ENCODE peak calls at places on chromosomes 12 and 14, in seven cellular contexts. Z is naive B cell, W is CMK, F is SW480, X is A549, G is HTR-8/SVneo, Q is C1 segment of cervical spinal cord. O is an unnamed sample.

GRCh38 chr14:58947816-58948440 is 240.5 kb upstream of the DAAM1 start:
- DNase-seq in Z (no peak), W (no peak), F (no peak), X (no peak), G (no peak), Q (no peak), O (no peak)

GRCh38 chr12:56224954-56225353 is 812 bp downstream of the NABP2 start:
- DNase-seq in Z (no peak), W (no peak), F (no peak), X (no peak), G (no peak), Q (no peak), O (no peak)

GRCh38 chr14:72518809-72519377 is 375.0 kb downstream of the DPF3 start:
- DNase-seq in Z (peak; percentile 76), W (peak; percentile 80), F (no peak), X (no peak), G (no peak), Q (no peak), O (no peak)

GRCh38 chr14:22887990-22888378 is 5.0 kb downstream of the REM2 start:
- DNase-seq in Z (peak; percentile 83), W (no peak), F (no peak), X (no peak), G (no peak), Q (no peak), O (no peak)

GRCh38 chr14:24241829-24242443 is 487 bp downstream of the TINF2 start:
- DNase-seq in Z (peak; percentile 96), W (no peak), F (peak; percentile 93), X (peak; percentile 97), G (peak; percentile 81), Q (peak; percentile 99), O (peak; percentile 97)

GRCh38 chr12:46148706-46149463 is 120.0 kb downstream of the SLC38A1 start:
- DNase-seq in Z (no peak), W (no peak), F (no peak), X (no peak), G (no peak), Q (no peak), O (no peak)

GRCh38 chr12:42166501-42166900 is 21.8 kb upstream of the GXYLT1 start:
- DNase-seq in Z (no peak), W (no peak), F (no peak), X (no peak), G (no peak), Q (no peak), O (no peak)

GRCh38 chr12:34389378-34390170 is 367.3 kb downstream of the ALG10 start:
- DNase-seq in Z (no peak), W (no peak), F (no peak), X (no peak), G (no peak), Q (no peak), O (no peak)

GRCh38 chr14:26917086-26917485 is 319.3 kb upstream of the NOVA1 start:
- DNase-seq in Z (no peak), W (no peak), F (no peak), X (no peak), G (peak; percentile 9), Q (no peak), O (peak; percentile 28)

GRCh38 chr14:104891664-104892500 is 26.8 kb downstream of the CEP170B start:
- DNase-seq in Z (no peak), W (no peak), F (no peak), X (no peak), G (no peak), Q (no peak), O (no peak)

GRCh38 chr12:120669055-120669828 is 17.7 kb upstream of the MLEC start:
- DNase-seq in Z (peak; percentile 65), W (no peak), F (no peak), X (no peak), G (no peak), Q (no peak), O (no peak)

GRCh38 chr14:24659916-24660570 is 26.1 kb upstream of the GZMB start:
- DNase-seq in Z (no peak), W (no peak), F (peak; percentile 26), X (no peak), G (no peak), Q (no peak), O (no peak)

GRCh38 chr14:69648480-69649414 is 37.4 kb downstream of the SUSD6 start:
- DNase-seq in Z (no peak), W (no peak), F (peak; percentile 54), X (peak; percentile 29), G (no peak), Q (no peak), O (peak; percentile 83)

GRCh38 chr12:106051853-106052531 is 86.8 kb downstream of the NUAK1 start:
- DNase-seq in Z (no peak), W (no peak), F (no peak), X (no peak), G (no peak), Q (no peak), O (no peak)

GRCh38 chr12:82596484-82596883 is 90.2 kb upstream of the TMTC2 start:
- DNase-seq in Z (no peak), W (no peak), F (no peak), X (no peak), G (no peak), Q (no peak), O (no peak)

GRCh38 chr14:72081139-72081538 is 148.9 kb downstream of the RGS6 start:
- DNase-seq in Z (no peak), W (no peak), F (no peak), X (no peak), G (no peak), Q (no peak), O (no peak)

GRCh38 chr14:61297581-61297980 is 16.4 kb upstream of the TMEM30B start:
- DNase-seq in Z (no peak), W (no peak), F (no peak), X (no peak), G (no peak), Q (no peak), O (no peak)

GRCh38 chr12:22018860-22019259 is 27.2 kb upstream of the CMAS start:
- DNase-seq in Z (no peak), W (no peak), F (peak; percentile 80), X (no peak), G (no peak), Q (no peak), O (no peak)

GRCh38 chr12:104575442-104575841 is 118.7 kb downstream of the CHST11 start:
- DNase-seq in Z (no peak), W (no peak), F (no peak), X (no peak), G (no peak), Q (no peak), O (no peak)

GRCh38 chr12:31887109-31887811 is 72.0 kb upstream of the RESF1 start:
- DNase-seq in Z (peak; percentile 61), W (no peak), F (no peak), X (no peak), G (no peak), Q (no peak), O (no peak)

GRCh38 chr12:32399373-32400113 is at the start of gene FGD4:
- DNase-seq in Z (peak; percentile 54), W (peak; percentile 56), F (peak; percentile 95), X (peak; percentile 88), G (peak; percentile 64), Q (peak; percentile 80), O (peak; percentile 69)

GRCh38 chr14:91127411-91127810 is 13.5 kb downstream of the DGLUCY start:
- DNase-seq in Z (no peak), W (no peak), F (no peak), X (no peak), G (no peak), Q (peak; percentile 35), O (no peak)

GRCh38 chr12:121289962-121290361 is 6.5 kb downstream of the CAMKK2 start:
- DNase-seq in Z (no peak), W (no peak), F (no peak), X (no peak), G (no peak), Q (peak; percentile 40), O (no peak)

GRCh38 chr12:111093428-111094142 is 173.2 kb upstream of the MYL2 start:
- DNase-seq in Z (peak; percentile 49), W (no peak), F (no peak), X (no peak), G (no peak), Q (no peak), O (no peak)

GRCh38 chr12:53097564-53098353 is at the start of gene IGFBP6:
- DNase-seq in Z (peak; percentile 60), W (peak; percentile 62), F (peak; percentile 62), X (peak; percentile 65), G (peak; percentile 30), Q (peak; percentile 54), O (no peak)

GRCh38 chr14:59093889-59094288 is 94.6 kb upstream of the DAAM1 start:
- DNase-seq in Z (no peak), W (no peak), F (no peak), X (no peak), G (no peak), Q (no peak), O (no peak)

O was measured in HepG2.